ENCODE peak calls at places on chromosomes 5 and 9, in five cellular contexts. F, Y, L, V and E are unnamed samples.

GRCh38 chr5:149450199-149450598 is 71.1 kb upstream of the IL17B start:
- DNase-seq in F (peak), Y (peak), L (peak), V (peak), E (no peak)

GRCh38 chr5:14449052-14449661 is 132.4 kb upstream of the OTULINL start:
- DNase-seq in F (peak), Y (no peak), L (no peak), V (no peak), E (no peak)

GRCh38 chr5:14004598-14005394 is 60.3 kb upstream of the DNAH5 start:
- DNase-seq in F (no peak), Y (no peak), L (no peak), V (no peak), E (no peak)

GRCh38 chr5:173232499-173233346 is 2.3 kb downstream of the NKX2-5 start:
- DNase-seq in F (no peak), Y (no peak), L (no peak), V (no peak), E (no peak)

GRCh38 chr9:93300175-93300572 is 116.2 kb downstream of the WNK2 start:
- DNase-seq in F (no peak), Y (no peak), L (no peak), V (no peak), E (no peak)

GRCh38 chr5:143471041-143471509 is 67.6 kb upstream of the NR3C1 start:
- DNase-seq in F (peak), Y (no peak), L (no peak), V (no peak), E (no peak)

GRCh38 chr5:113050606-113051391 is 74.2 kb downstream of the DCP2 start:
- DNase-seq in F (peak), Y (no peak), L (no peak), V (no peak), E (peak)

GRCh38 chr9:36074870-36075532 is 38.3 kb downstream of the RECK start:
- DNase-seq in F (peak), Y (peak), L (peak), V (peak), E (peak)

GRCh38 chr5:86885489-86886225 is 267.9 kb downstream of the COX7C start:
- DNase-seq in F (no peak), Y (no peak), L (no peak), V (no peak), E (no peak)

GRCh38 chr5:40828690-40829661 is 6.0 kb downstream of the RPL37 start:
- DNase-seq in F (no peak), Y (no peak), L (no peak), V (no peak), E (no peak)

GRCh38 chr5:86526811-86527348 is 90.9 kb upstream of the COX7C start:
- DNase-seq in F (no peak), Y (no peak), L (no peak), V (no peak), E (no peak)

GRCh38 chr9:19460258-19460657 is 51.4 kb downstream of the ACER2 start:
- DNase-seq in F (no peak), Y (no peak), L (no peak), V (no peak), E (no peak)

GRCh38 chr5:4243865-4244264 is 648.2 kb downstream of the IRX1 start:
- DNase-seq in F (no peak), Y (no peak), L (no peak), V (no peak), E (no peak)

GRCh38 chr9:6049798-6050197 is 34.4 kb upstream of the RANBP6 start:
- DNase-seq in F (no peak), Y (no peak), L (no peak), V (no peak), E (no peak)

GRCh38 chr5:150538007-150538917 is 30.3 kb downstream of the NDST1 start:
- DNase-seq in F (peak), Y (peak), L (no peak), V (no peak), E (no peak)

GRCh38 chr9:14733130-14733529 is 10.6 kb upstream of the CER1 start:
- DNase-seq in F (no peak), Y (no peak), L (no peak), V (no peak), E (no peak)

GRCh38 chr9:78031271-78031825 is at the start of gene GNAQ:
- DNase-seq in F (no peak), Y (peak), L (no peak), V (no peak), E (no peak)

GRCh38 chr9:104861406-104861805 is 66.5 kb downstream of the ABCA1 start:
- DNase-seq in F (no peak), Y (no peak), L (no peak), V (no peak), E (no peak)

GRCh38 chr5:173668910-173669309 is 52.5 kb upstream of the BOD1 start:
- DNase-seq in F (no peak), Y (no peak), L (no peak), V (no peak), E (no peak)

GRCh38 chr5:93930098-93930497 is 188.7 kb upstream of the POU5F2 start:
- DNase-seq in F (no peak), Y (no peak), L (no peak), V (no peak), E (no peak)

GRCh38 chr5:97071101-97071500 is 71.3 kb downstream of the LIX1 start:
- DNase-seq in F (no peak), Y (no peak), L (no peak), V (no peak), E (no peak)

GRCh38 chr9:108599571-108599970 is 256.2 kb downstream of the ACTL7B start:
- DNase-seq in F (no peak), Y (no peak), L (no peak), V (no peak), E (no peak)

GRCh38 chr5:155082401-155082800 is 68.8 kb downstream of the KIF4B start:
- DNase-seq in F (peak), Y (no peak), L (no peak), V (no peak), E (no peak)

GRCh38 chr9:77013186-77013931 is 6.1 kb upstream of the FOXB2 start:
- DNase-seq in F (no peak), Y (no peak), L (no peak), V (peak), E (no peak)

GRCh38 chr9:121852241-121852640 is 200.8 kb downstream of the DAB2IP start:
- DNase-seq in F (no peak), Y (no peak), L (no peak), V (peak), E (no peak)

GRCh38 chr9:121855476-121855875 is 204.0 kb downstream of the DAB2IP start:
- DNase-seq in F (no peak), Y (no peak), L (no peak), V (no peak), E (no peak)

GRCh38 chr9:121851641-121852091 is 200.2 kb downstream of the DAB2IP start:
- DNase-seq in F (no peak), Y (peak), L (no peak), V (no peak), E (no peak)

GRCh38 chr9:121853617-121854395 is 202.4 kb downstream of the DAB2IP start:
- DNase-seq in F (no peak), Y (no peak), L (no peak), V (peak), E (no peak)

GRCh38 chr9:121852646-121853616 is 201.5 kb downstream of the DAB2IP start:
- DNase-seq in F (no peak), Y (peak), L (no peak), V (peak), E (no peak)
- H3K27ac ChIP-seq in F (no peak), Y (peak), L (no peak), V (peak), E (no peak)

GRCh38 chr9:111039203-111039907 is 1.1 kb upstream of the LPAR1 start:
- DNase-seq in F (no peak), Y (no peak), L (no peak), V (no peak), E (no peak)
- H3K27ac ChIP-seq in F (no peak), Y (peak), L (no peak), V (peak), E (peak)

DNA sequence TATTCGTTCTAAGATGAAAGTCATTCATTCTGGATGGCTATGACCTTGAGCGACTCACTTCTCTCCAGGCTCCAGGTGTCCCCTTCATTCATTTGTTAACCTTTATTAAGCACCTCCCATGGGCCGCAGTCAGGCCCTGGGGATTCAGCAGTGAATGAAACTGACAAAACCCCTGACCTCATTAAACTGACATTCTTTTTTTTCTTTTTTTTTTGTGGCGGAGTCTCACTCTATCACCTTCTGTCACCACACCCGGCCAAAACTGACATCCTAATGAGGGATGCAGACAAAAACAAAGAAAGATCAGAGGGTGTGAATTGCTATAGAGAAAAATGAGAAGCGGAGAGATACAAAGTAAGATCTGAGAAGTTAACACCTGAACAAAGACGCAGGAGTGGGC is 16.5 kb upstream of the ODF2 start:
- DNase-seq in F (no peak), Y (no peak), L (no peak), V (no peak), E (no peak)
- H3K27ac ChIP-seq in F (no peak), Y (peak), L (no peak), V (no peak), E (no peak)

DNA sequence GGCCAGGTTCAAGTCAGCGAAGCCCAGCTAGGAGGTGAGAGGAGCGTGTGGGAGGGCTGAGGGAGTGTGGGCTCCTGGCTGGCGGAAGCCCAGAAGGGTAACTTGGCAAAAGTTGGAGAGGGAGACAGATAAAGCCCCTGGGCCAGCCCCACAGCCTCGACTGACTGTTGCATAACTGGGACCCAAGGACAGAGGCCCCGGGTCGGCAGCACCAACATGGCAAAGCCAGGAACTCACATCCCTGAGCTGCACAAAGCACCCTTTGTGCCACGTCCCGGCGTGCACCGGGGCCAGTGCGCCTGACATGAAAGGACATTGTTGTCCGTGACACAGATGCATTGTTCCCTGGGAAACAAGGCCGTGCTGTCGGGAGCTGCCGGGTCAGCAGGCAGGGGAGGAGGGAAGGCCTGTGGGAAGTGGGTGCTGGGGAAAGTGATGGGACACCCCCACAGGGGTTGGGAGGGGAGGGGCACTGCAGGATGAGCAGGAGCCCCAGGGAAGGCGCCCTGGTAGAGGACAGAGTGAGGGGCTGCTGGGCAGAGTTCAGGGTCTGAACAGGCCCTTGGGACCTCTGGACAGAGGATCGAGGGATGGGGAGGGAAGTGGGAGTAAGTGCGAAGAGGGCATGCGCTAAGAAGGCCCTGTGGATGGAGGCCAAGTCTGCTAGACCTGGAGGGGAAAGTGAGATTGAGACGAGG is 13.0 kb upstream of the DPM2 start:
- DNase-seq in F (no peak), Y (peak), L (no peak), V (no peak), E (peak)
- H3K27ac ChIP-seq in F (no peak), Y (peak), L (no peak), V (peak), E (peak)

DNA sequence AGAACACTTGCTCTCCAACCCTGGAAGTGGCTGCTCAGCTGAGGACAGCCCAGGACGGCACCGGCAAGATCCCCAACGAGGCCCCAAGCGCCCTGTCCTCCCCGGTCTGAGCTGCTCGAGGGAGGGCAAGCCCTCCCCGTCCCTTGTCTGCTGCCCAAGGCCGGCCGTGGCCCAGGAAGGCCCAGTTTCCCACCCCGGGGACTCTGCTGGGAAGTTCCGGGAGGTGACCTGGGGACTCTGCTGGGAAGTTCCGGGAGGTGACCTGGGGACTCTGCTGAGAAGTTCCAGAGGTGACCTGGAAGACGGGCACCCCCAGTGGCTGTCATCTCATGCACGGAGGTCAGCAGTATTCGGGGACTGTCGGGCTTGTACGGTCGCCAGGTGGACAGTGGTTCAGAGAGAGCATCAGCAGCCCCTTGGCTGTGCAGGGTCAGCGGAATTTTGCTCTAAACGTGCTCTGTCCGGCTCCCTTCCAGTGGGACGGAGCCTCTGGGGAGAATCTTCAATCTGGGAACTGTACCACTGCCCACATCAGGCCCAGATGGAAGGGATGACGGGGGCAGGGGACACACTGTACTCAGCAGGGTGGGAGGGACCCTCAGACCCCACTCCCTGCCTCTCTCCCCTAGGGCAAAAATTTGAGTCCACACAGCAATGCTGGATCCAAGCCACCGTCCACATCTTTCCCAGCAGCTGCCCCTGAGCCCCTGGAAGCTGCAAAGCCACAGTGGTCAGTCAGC is 7.2 kb downstream of the NACC2 start:
- DNase-seq in F (no peak), Y (peak), L (no peak), V (no peak), E (no peak)
- H3K27ac ChIP-seq in F (no peak), Y (peak), L (no peak), V (peak), E (peak)